ENCODE peak calls at places on chromosome 4, in five cellular contexts. J, S, I, C and L are unnamed samples.

GRCh38 chr4:189769131-189769530 is 171.5 kb upstream of the FRG1 start:
- DNase-seq in J (no peak), S (no peak), I (no peak), C (no peak), L (no peak)

GRCh38 chr4:15955670-15956069 is 7.3 kb downstream of the FGFBP2 start:
- DNase-seq in J (no peak), S (no peak), I (no peak), C (peak), L (no peak)

GRCh38 chr4:125710766-125711165 is 396.0 kb downstream of the FAT4 start:
- DNase-seq in J (no peak), S (no peak), I (no peak), C (no peak), L (no peak)

GRCh38 chr4:169341490-169341889 is 70.7 kb upstream of the SH3RF1 start:
- DNase-seq in J (no peak), S (no peak), I (no peak), C (peak), L (peak)

GRCh38 chr4:153465922-153466636 is at the start of gene TMEM131L:
- DNase-seq in J (peak), S (peak), I (no peak), C (peak), L (no peak)

GRCh38 chr4:75895744-75896314 is 6.4 kb downstream of the PPEF2 start:
- DNase-seq in J (no peak), S (no peak), I (no peak), C (peak), L (no peak)

GRCh38 chr4:2071252-2071911 is 12.3 kb downstream of the NAT8L start:
- DNase-seq in J (no peak), S (no peak), I (no peak), C (no peak), L (no peak)

GRCh38 chr4:40648742-40649281 is 19.1 kb upstream of the RBM47 start:
- DNase-seq in J (no peak), S (no peak), I (no peak), C (no peak), L (no peak)

GRCh38 chr4:100696531-100696930 is 178.7 kb upstream of the EMCN start:
- DNase-seq in J (no peak), S (no peak), I (no peak), C (no peak), L (no peak)

GRCh38 chr4:74546020-74546419 is 101.1 kb downstream of the AREG start:
- DNase-seq in J (no peak), S (no peak), I (no peak), C (peak), L (no peak)

GRCh38 chr4:26001816-26002215 is 87.8 kb downstream of the SMIM20 start:
- DNase-seq in J (no peak), S (no peak), I (no peak), C (no peak), L (no peak)

GRCh38 chr4:19438228-19438627 is 813.5 kb upstream of the SLIT2 start:
- DNase-seq in J (no peak), S (no peak), I (no peak), C (peak), L (peak)

GRCh38 chr4:105637409-105638258 is 70.9 kb downstream of the INTS12 start:
- DNase-seq in J (no peak), S (no peak), I (no peak), C (peak), L (no peak)

GRCh38 chr4:170079981-170080380 is 9.8 kb downstream of the AADAT start:
- DNase-seq in J (no peak), S (no peak), I (no peak), C (peak), L (no peak)

GRCh38 chr4:2243682-2244380 is 1.9 kb upstream of the HAUS3 start:
- DNase-seq in J (peak), S (no peak), I (no peak), C (no peak), L (no peak)